ENCODE peak calls at places on chromosomes 6 and 20, in seven cellular contexts. Y is astrocyte of the cerebellum, D is chondrocyte, T is cardiac fibroblast, I is brain microvascular endothelial cell, S is lower lobe of right lung, L is GM12865. Q is an unnamed sample.

GRCh38 chr20:63253438-63254236 is 626 bp downstream of the NKAIN4 start:
- DNase-seq in Y (no peak), D (no peak), T (no peak), I (no peak), S (no peak), L (no peak), Q (no peak)

GRCh38 chr6:85580104-85580877 is 13.4 kb downstream of the SNX14 start:
- DNase-seq in Y (no peak), D (no peak), T (peak), I (peak), S (no peak), L (no peak), Q (no peak)

GRCh38 chr6:146305098-146305497 is 238.5 kb upstream of the RAB32 start:
- DNase-seq in Y (no peak), D (no peak), T (peak), I (no peak), S (no peak), L (no peak), Q (no peak)

GRCh38 chr6:106512048-106512957 is 117.0 kb downstream of the RTN4IP1 start:
- DNase-seq in Y (no peak), D (no peak), T (peak), I (no peak), S (peak), L (peak), Q (no peak)

GRCh38 chr20:57425150-57426013 is 34.2 kb downstream of the RBM38 start:
- DNase-seq in Y (no peak), D (no peak), T (no peak), I (no peak), S (peak), L (peak), Q (no peak)

GRCh38 chr6:41278699-41279405 is 7.6 kb downstream of the TREM1 start:
- DNase-seq in Y (peak), D (no peak), T (peak), I (peak), S (peak), L (peak), Q (peak)

GRCh38 chr20:48686238-48687096 is 141.3 kb downstream of the PREX1 start:
- DNase-seq in Y (no peak), D (no peak), T (peak), I (no peak), S (no peak), L (no peak), Q (peak)

GRCh38 chr20:8228315-8228714 is 96.2 kb downstream of the PLCB1 start:
- DNase-seq in Y (no peak), D (no peak), T (no peak), I (no peak), S (no peak), L (peak), Q (no peak)

GRCh38 chr6:147547369-147547902 is 38.9 kb downstream of the SAMD5 start:
- DNase-seq in Y (no peak), D (no peak), T (no peak), I (no peak), S (no peak), L (no peak), Q (no peak)

GRCh38 chr6:85421963-85422362 is 27.9 kb upstream of the NT5E start:
- DNase-seq in Y (no peak), D (no peak), T (peak), I (peak), S (no peak), L (no peak), Q (peak)

GRCh38 chr20:61762886-61763739 is 302.6 kb downstream of the TAF4 start:
- DNase-seq in Y (no peak), D (peak), T (no peak), I (no peak), S (no peak), L (no peak), Q (no peak)

GRCh38 chr6:25384234-25384633 is 105.1 kb downstream of the CARMIL1 start:
- DNase-seq in Y (no peak), D (no peak), T (no peak), I (no peak), S (no peak), L (no peak), Q (no peak)

GRCh38 chr6:142192343-142192742 is 45.3 kb downstream of the VTA1 start:
- DNase-seq in Y (no peak), D (no peak), T (no peak), I (no peak), S (no peak), L (no peak), Q (no peak)

GRCh38 chr6:22892452-22892851 is 323.1 kb downstream of the HDGFL1 start:
- DNase-seq in Y (peak), D (no peak), T (peak), I (peak), S (no peak), L (no peak), Q (peak)

GRCh38 chr6:150741633-150742200 is 123.8 kb upstream of the MTHFD1L start:
- DNase-seq in Y (no peak), D (no peak), T (peak), I (no peak), S (no peak), L (peak), Q (no peak)

GRCh38 chr6:31888281-31889258 is 8.9 kb downstream of the EHMT2 start:
- DNase-seq in Y (no peak), D (no peak), T (peak), I (no peak), S (no peak), L (peak), Q (no peak)

GRCh38 chr6:149190228-149190831 is 127.2 kb upstream of the TAB2 start:
- DNase-seq in Y (no peak), D (no peak), T (peak), I (peak), S (peak), L (peak), Q (no peak)

GRCh38 chr6:136123464-136123863 is 126.6 kb downstream of the MTFR2 start:
- DNase-seq in Y (no peak), D (no peak), T (peak), I (no peak), S (no peak), L (no peak), Q (peak)

GRCh38 chr6:92468066-92468465 is 951.3 kb downstream of the EPHA7 start:
- DNase-seq in Y (no peak), D (no peak), T (no peak), I (no peak), S (no peak), L (no peak), Q (no peak)

GRCh38 chr6:42970859-42971612 is 7.9 kb downstream of the PEX6 start:
- DNase-seq in Y (no peak), D (no peak), T (peak), I (no peak), S (no peak), L (no peak), Q (peak)

GRCh38 chr6:115896538-115897129 is 164.1 kb downstream of the FRK start:
- DNase-seq in Y (peak), D (no peak), T (peak), I (peak), S (no peak), L (peak), Q (peak)
- TF ChIP-seq CTCF in Y (peak), D (peak), T (peak), I (peak), S (peak), L (peak), Q (peak)

GRCh38 chr6:34151321-34152041 is 5.6 kb upstream of the GRM4 start:
- DNase-seq in Y (no peak), D (peak), T (no peak), I (no peak), S (no peak), L (no peak), Q (no peak)
- TF ChIP-seq CTCF in Y (no peak), D (no peak), T (no peak), I (no peak), S (no peak), L (no peak), Q (peak)

GRCh38 chr20:33401042-33401921 is at the start of gene CDK5RAP1:
- DNase-seq in Y (peak), D (no peak), T (peak), I (peak), S (peak), L (peak), Q (peak)
- TF ChIP-seq CTCF in Y (no peak), D (peak), T (no peak), I (no peak), S (no peak), L (no peak), Q (no peak)

GRCh38 chr6:158143700-158144099 is 24.4 kb downstream of the SERAC1 start:
- DNase-seq in Y (no peak), D (no peak), T (peak), I (no peak), S (no peak), L (peak), Q (no peak)
- TF ChIP-seq CTCF in Y (peak), D (peak), T (peak), I (peak), S (peak), L (peak), Q (peak)